ENCODE peak calls at places on chromosomes 1 and 21, in ten cellular contexts. R, O, P, C, S, V, M, L, K and H are unnamed samples.

GRCh38 chr21:31425158-31425557 is 81.1 kb upstream of the TIAM1 start:
- DNase-seq in R (no peak), O (no peak), P (no peak), C (no peak), S (no peak), V (no peak), M (no peak), L (no peak), K (no peak), H (no peak)

GRCh38 chr1:192763756-192764155 is 45.1 kb upstream of the RGS2 start:
- DNase-seq in R (no peak), O (no peak), P (no peak), C (no peak), S (no peak), V (no peak), M (no peak), L (no peak), K (no peak), H (no peak)

GRCh38 chr1:208170252-208170651 is 73.9 kb downstream of the PLXNA2 start:
- DNase-seq in R (no peak), O (peak; percentile 79), P (no peak), C (no peak), S (no peak), V (no peak), M (no peak), L (no peak), K (no peak), H (no peak)

GRCh38 chr1:189620471-189620870 is 857.2 kb downstream of the BRINP3 start:
- DNase-seq in R (no peak), O (no peak), P (no peak), C (no peak), S (no peak), V (no peak), M (no peak), L (no peak), K (no peak), H (no peak)

GRCh38 chr1:39436842-39437241 is 54.6 kb upstream of the BMP8A start:
- DNase-seq in R (no peak), O (no peak), P (no peak), C (no peak), S (no peak), V (no peak), M (no peak), L (no peak), K (no peak), H (no peak)

GRCh38 chr1:198498881-198499280 is 41.6 kb downstream of the ATP6V1G3 start:
- DNase-seq in R (no peak), O (no peak), P (no peak), C (no peak), S (no peak), V (no peak), M (no peak), L (no peak), K (no peak), H (no peak)

GRCh38 chr21:31459457-31459856 is 115.4 kb upstream of the TIAM1 start:
- DNase-seq in R (no peak), O (peak; percentile 13), P (no peak), C (no peak), S (no peak), V (peak; percentile 26), M (no peak), L (no peak), K (no peak), H (peak; percentile 27)

GRCh38 chr1:239952348-239953307 is 139.1 kb upstream of the FMN2 start:
- DNase-seq in R (no peak), O (no peak), P (no peak), C (no peak), S (no peak), V (peak; percentile 36), M (peak; percentile 20), L (no peak), K (no peak), H (no peak)

GRCh38 chr1:22875851-22876250 is 96.8 kb downstream of the LACTBL1 start:
- DNase-seq in R (no peak), O (no peak), P (no peak), C (no peak), S (no peak), V (no peak), M (no peak), L (no peak), K (no peak), H (no peak)

GRCh38 chr1:50268049-50268448 is 155.2 kb downstream of the DMRTA2 start:
- DNase-seq in R (no peak), O (no peak), P (no peak), C (no peak), S (no peak), V (peak; percentile 62), M (no peak), L (no peak), K (no peak), H (no peak)

GRCh38 chr1:197958438-197958837 is 41.3 kb downstream of the LHX9 start:
- DNase-seq in R (no peak), O (peak; percentile 77), P (no peak), C (no peak), S (no peak), V (no peak), M (peak; percentile 4), L (peak; percentile 67), K (no peak), H (no peak)

GRCh38 chr21:45818904-45819285 is 162.7 kb upstream of the COL6A1 start:
- DNase-seq in R (no peak), O (no peak), P (no peak), C (no peak), S (no peak), V (no peak), M (no peak), L (no peak), K (peak; percentile 82), H (no peak)

GRCh38 chr1:1918901-1919303 is at the start of gene TMEM52:
- DNase-seq in R (no peak), O (no peak), P (no peak), C (no peak), S (no peak), V (no peak), M (peak; percentile 83), L (no peak), K (no peak), H (no peak)

GRCh38 chr1:231613419-231614349 is 12.9 kb upstream of the DISC1 start:
- DNase-seq in R (no peak), O (no peak), P (no peak), C (no peak), S (peak; percentile 34), V (no peak), M (no peak), L (no peak), K (no peak), H (no peak)

GRCh38 chr1:194071200-194071599 is 884.8 kb upstream of the B3GALT2 start:
- DNase-seq in R (no peak), O (peak; percentile 27), P (no peak), C (no peak), S (no peak), V (no peak), M (no peak), L (no peak), K (no peak), H (no peak)

GRCh38 chr1:33369764-33370163 is 48.9 kb upstream of the A3GALT2 start:
- DNase-seq in R (no peak), O (no peak), P (no peak), C (no peak), S (no peak), V (no peak), M (no peak), L (no peak), K (no peak), H (no peak)

GRCh38 chr1:70387507-70387906 is 23.6 kb upstream of the CTH start:
- DNase-seq in R (no peak), O (no peak), P (no peak), C (no peak), S (no peak), V (no peak), M (no peak), L (no peak), K (no peak), H (no peak)

GRCh38 chr21:39060485-39061099 is 122.7 kb downstream of the PSMG1 start:
- DNase-seq in R (no peak), O (no peak), P (no peak), C (no peak), S (no peak), V (no peak), M (peak; percentile 55), L (no peak), K (no peak), H (no peak)

GRCh38 chr1:100494393-100495084 is 43.4 kb upstream of the GPR88 start:
- DNase-seq in R (no peak), O (no peak), P (no peak), C (no peak), S (no peak), V (no peak), M (no peak), L (no peak), K (no peak), H (no peak)

GRCh38 chr1:185439727-185440415 is 122.8 kb upstream of the IVNS1ABP start:
- DNase-seq in R (no peak), O (no peak), P (no peak), C (no peak), S (peak; percentile 44), V (no peak), M (no peak), L (no peak), K (peak; percentile 69), H (no peak)

GRCh38 chr1:85188530-85188929 is 12.3 kb downstream of the SYDE2 start:
- DNase-seq in R (no peak), O (no peak), P (no peak), C (no peak), S (no peak), V (no peak), M (no peak), L (no peak), K (no peak), H (no peak)

GRCh38 chr1:218620956-218621355 is 275.8 kb downstream of the TGFB2 start:
- DNase-seq in R (no peak), O (no peak), P (no peak), C (no peak), S (no peak), V (no peak), M (no peak), L (no peak), K (no peak), H (no peak)

GRCh38 chr1:97925161-97925560 is 4.3 kb upstream of the DPYD start:
- DNase-seq in R (no peak), O (no peak), P (no peak), C (no peak), S (no peak), V (no peak), M (no peak), L (no peak), K (no peak), H (no peak)

GRCh38 chr1:22053018-22053860 is 730 bp downstream of the CDC42 start:
- DNase-seq in R (peak; percentile 54), O (peak; percentile 61), P (peak; percentile 89), C (peak; percentile 68), S (peak; percentile 81), V (peak; percentile 71), M (peak; percentile 68), L (no peak), K (peak; percentile 60), H (no peak)

GRCh38 chr1:166170075-166170474 is 3.3 kb upstream of the FAM78B start:
- DNase-seq in R (no peak), O (no peak), P (no peak), C (no peak), S (peak; percentile 54), V (no peak), M (no peak), L (no peak), K (no peak), H (no peak)

GRCh38 chr1:186050360-186050759 is 316.2 kb downstream of the HMCN1 start:
- DNase-seq in R (no peak), O (no peak), P (no peak), C (no peak), S (no peak), V (no peak), M (no peak), L (no peak), K (peak; percentile 70), H (no peak)

GRCh38 chr1:201732351-201732750 is 96.6 kb upstream of the IPO9 start:
- DNase-seq in R (no peak), O (no peak), P (no peak), C (no peak), S (no peak), V (no peak), M (no peak), L (no peak), K (peak; percentile 35), H (no peak)

GRCh38 chr1:76070538-76070937 is 4.0 kb upstream of the ST6GALNAC3 start:
- DNase-seq in R (no peak), O (no peak), P (no peak), C (no peak), S (no peak), V (no peak), M (no peak), L (no peak), K (no peak), H (no peak)